ENCODE peak calls at places on chromosomes 5 and 9, in five cellular contexts. B, Z, K, J and G are unnamed samples.

GRCh38 chr9:71760901-71761300 is 7.4 kb downstream of the CEMIP2 start:
- DNase-seq in B (no peak), Z (no peak), K (no peak), J (no peak), G (no peak)

GRCh38 chr9:96554326-96554725 is 65.3 kb downstream of the CDC14B start:
- DNase-seq in B (no peak), Z (no peak), K (no peak), J (no peak), G (peak)

GRCh38 chr5:153824909-153825308 is 213.8 kb downstream of the FAM114A2 start:
- DNase-seq in B (no peak), Z (no peak), K (no peak), J (no peak), G (no peak)

GRCh38 chr5:173454381-173454763 is 126.2 kb upstream of the STC2 start:
- DNase-seq in B (no peak), Z (no peak), K (no peak), J (no peak), G (peak)

GRCh38 chr5:9483779-9484178 is 62.1 kb downstream of the SEMA5A start:
- DNase-seq in B (no peak), Z (no peak), K (no peak), J (no peak), G (peak)

GRCh38 chr5:81779125-81779934 is 28.4 kb upstream of the SSBP2 start:
- DNase-seq in B (no peak), Z (peak), K (peak), J (peak), G (peak)

GRCh38 chr5:150519978-150520377 is 12.0 kb downstream of the NDST1 start:
- DNase-seq in B (no peak), Z (no peak), K (no peak), J (no peak), G (no peak)

GRCh38 chr5:151740336-151740942 is 18.0 kb downstream of the ATOX1 start:
- DNase-seq in B (peak), Z (peak), K (no peak), J (peak), G (peak)

GRCh38 chr9:136036848-136037247 is 58.2 kb downstream of the NACC2 start:
- DNase-seq in B (no peak), Z (no peak), K (no peak), J (no peak), G (no peak)

GRCh38 chr5:115170924-115171510 is 1.3 kb upstream of the TRIM36 start:
- DNase-seq in B (no peak), Z (no peak), K (no peak), J (no peak), G (peak)

GRCh38 chr9:71249729-71250317 is 128.4 kb upstream of the TRPM3 start:
- DNase-seq in B (no peak), Z (no peak), K (no peak), J (no peak), G (peak)

GRCh38 chr9:81207651-81208050 is 481.7 kb downstream of the TLE1 start:
- DNase-seq in B (no peak), Z (no peak), K (no peak), J (no peak), G (no peak)

GRCh38 chr9:69173891-69174644 is at the start of gene TJP2:
- DNase-seq in B (no peak), Z (peak), K (peak), J (peak), G (peak)

GRCh38 chr5:35162848-35163770 is 67.2 kb downstream of the PRLR start:
- DNase-seq in B (no peak), Z (no peak), K (no peak), J (no peak), G (no peak)

GRCh38 chr9:71245651-71246050 is 124.2 kb upstream of the TRPM3 start:
- DNase-seq in B (no peak), Z (no peak), K (no peak), J (no peak), G (no peak)

GRCh38 chr5:93055971-93056370 is 525.0 kb downstream of the NR2F1-AS1 start:
- DNase-seq in B (no peak), Z (no peak), K (no peak), J (no peak), G (no peak)

GRCh38 chr9:99565203-99565602 is 256.5 kb upstream of the NR4A3 start:
- DNase-seq in B (no peak), Z (peak), K (no peak), J (no peak), G (no peak)

GRCh38 chr9:129987047-129987446 is 55.9 kb downstream of the FNBP1 start:
- DNase-seq in B (no peak), Z (no peak), K (no peak), J (no peak), G (no peak)

GRCh38 chr5:98769256-98770157 is 4.0 kb upstream of the RGMB start:
- DNase-seq in B (no peak), Z (peak), K (peak), J (peak), G (peak)

GRCh38 chr9:115200711-115201505 is 83.0 kb upstream of the TNC start:
- DNase-seq in B (no peak), Z (no peak), K (no peak), J (no peak), G (no peak)

GRCh38 chr5:88713818-88714217 is 169.2 kb downstream of the MEF2C start:
- DNase-seq in B (no peak), Z (no peak), K (no peak), J (no peak), G (no peak)

GRCh38 chr5:128637031-128637430 is 99.0 kb upstream of the FBN2 start:
- DNase-seq in B (no peak), Z (no peak), K (no peak), J (no peak), G (peak)

GRCh38 chr9:747567-747966 is 93.9 kb upstream of the DMRT1 start:
- DNase-seq in B (no peak), Z (no peak), K (no peak), J (no peak), G (no peak)

GRCh38 chr5:120999550-120999949 is 535.5 kb downstream of the PRR16 start:
- DNase-seq in B (no peak), Z (no peak), K (no peak), J (no peak), G (no peak)

GRCh38 chr5:134506054-134507039 is 19.1 kb upstream of the JADE2 start:
- DNase-seq in B (no peak), Z (peak), K (peak), J (peak), G (no peak)

GRCh38 chr9:89771205-89771604 is 166.4 kb downstream of the GADD45G start:
- DNase-seq in B (no peak), Z (no peak), K (peak), J (no peak), G (no peak)

GRCh38 chr5:137989419-137989818 is 43.5 kb downstream of the FAM13B start:
- DNase-seq in B (no peak), Z (no peak), K (no peak), J (no peak), G (no peak)

GRCh38 chr9:17134843-17135577 is at the start of gene CNTLN:
- DNase-seq in B (no peak), Z (peak), K (peak), J (peak), G (peak)

DNA sequence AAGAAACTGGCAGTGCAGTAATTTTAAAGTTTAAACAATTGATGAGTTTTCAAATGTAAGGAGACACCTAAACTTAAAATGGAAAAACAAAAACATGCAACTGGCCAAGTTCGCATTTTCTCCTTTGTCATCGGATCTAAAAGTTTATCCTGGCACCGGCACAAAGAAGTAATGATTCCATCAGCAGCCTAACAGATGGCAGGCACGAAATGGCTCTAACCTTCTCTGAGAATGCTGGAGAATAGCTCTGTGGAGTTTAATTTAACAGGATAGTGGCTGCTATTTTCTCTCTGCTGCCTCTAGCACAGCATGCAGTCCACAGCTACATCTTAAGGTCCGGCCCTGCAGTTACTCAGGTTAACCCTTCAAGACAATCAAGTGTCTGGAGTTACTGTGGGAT is 82.2 kb downstream of the PRELID2 start:
- DNase-seq in B (no peak), Z (no peak), K (no peak), J (no peak), G (peak)
- H3K4me3 ChIP-seq in B (no peak), Z (no peak), K (no peak), J (no peak), G (no peak)

DNA sequence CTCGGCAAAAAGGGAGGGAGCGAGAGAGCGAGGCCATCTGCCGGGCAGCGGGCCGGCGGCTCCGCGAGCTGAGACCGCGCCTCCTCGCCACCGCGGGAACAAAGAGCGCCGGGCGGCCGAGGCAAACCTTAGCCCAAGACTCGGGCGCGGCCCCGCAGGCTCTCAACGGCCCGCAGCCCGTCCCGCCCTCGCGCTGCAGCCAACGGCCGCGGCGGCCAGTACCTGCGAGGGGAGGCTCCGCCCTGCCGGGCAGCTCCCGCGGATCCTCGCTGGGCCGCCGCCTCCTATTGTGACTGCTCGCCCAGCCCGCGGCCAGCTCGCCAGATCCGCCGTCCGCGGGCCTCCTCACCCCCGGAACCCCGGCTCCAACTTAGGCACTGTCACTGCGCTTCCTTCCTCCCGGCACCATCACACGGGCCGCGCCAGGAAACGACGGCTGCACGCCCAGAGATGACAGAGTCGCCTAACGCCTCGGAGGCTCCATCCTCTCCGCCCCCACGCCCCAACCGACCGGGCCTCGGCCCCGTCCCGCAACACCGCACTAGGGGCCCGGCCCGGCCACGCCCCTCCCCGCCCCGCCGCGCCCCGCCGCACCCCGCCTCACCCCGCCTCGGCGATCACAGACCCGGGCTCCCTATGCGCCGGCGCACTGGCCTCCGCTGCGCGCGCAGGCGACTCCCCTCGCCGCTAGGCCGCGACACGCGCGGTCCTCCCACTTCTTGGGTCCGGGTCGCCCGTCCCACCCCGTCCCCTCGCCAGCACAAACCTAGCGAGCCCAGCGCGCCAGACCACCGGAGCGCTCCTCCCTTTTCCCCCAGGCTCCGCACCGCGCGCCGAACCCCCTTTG is 486 bp upstream of the RNF38 start:
- DNase-seq in B (peak), Z (peak), K (peak), J (peak), G (peak)
- TF ChIP-seq CTCF in B (no peak), Z (peak), K (peak), J (no peak), G (no peak)

DNA sequence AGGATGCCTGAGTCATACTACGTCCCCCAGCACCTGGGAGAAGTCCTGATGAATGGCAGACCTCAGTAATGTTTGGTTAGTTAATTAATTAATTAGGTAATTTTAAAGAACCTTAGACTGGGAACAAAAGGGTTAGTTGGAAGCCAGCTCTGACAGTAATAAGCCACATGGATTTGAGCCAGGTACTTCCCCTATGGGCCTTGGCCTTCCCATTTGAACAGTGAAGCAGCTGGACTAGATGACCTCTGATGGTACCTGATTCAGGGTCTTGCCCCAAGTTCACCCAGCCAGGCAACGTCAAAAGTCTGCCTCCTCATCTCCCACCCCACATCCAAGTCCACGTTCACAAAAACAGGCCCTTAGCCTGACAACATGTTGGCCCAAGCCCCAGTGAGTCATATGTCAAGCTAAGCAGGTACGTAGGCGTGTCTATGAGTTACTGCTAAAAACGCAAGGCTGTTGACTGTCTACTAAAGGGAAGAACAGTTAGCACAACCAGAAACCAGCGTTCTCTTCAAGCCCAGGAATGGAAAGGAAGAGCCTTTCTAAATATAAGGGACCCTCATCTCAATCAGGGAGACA is 303.2 kb downstream of the ACTL7B start:
- DNase-seq in B (no peak), Z (no peak), K (no peak), J (no peak), G (no peak)
- H3K4me3 ChIP-seq in B (no peak), Z (no peak), K (no peak), J (no peak), G (no peak)

GRCh38 chr5:103031607-103032006 is 88.3 kb downstream of the GIN1 start:
- DNase-seq in B (no peak), Z (no peak), K (no peak), J (no peak), G (peak)
- TF ChIP-seq CTCF in B (no peak), Z (peak), K (no peak), J (no peak), G (peak)

DNA sequence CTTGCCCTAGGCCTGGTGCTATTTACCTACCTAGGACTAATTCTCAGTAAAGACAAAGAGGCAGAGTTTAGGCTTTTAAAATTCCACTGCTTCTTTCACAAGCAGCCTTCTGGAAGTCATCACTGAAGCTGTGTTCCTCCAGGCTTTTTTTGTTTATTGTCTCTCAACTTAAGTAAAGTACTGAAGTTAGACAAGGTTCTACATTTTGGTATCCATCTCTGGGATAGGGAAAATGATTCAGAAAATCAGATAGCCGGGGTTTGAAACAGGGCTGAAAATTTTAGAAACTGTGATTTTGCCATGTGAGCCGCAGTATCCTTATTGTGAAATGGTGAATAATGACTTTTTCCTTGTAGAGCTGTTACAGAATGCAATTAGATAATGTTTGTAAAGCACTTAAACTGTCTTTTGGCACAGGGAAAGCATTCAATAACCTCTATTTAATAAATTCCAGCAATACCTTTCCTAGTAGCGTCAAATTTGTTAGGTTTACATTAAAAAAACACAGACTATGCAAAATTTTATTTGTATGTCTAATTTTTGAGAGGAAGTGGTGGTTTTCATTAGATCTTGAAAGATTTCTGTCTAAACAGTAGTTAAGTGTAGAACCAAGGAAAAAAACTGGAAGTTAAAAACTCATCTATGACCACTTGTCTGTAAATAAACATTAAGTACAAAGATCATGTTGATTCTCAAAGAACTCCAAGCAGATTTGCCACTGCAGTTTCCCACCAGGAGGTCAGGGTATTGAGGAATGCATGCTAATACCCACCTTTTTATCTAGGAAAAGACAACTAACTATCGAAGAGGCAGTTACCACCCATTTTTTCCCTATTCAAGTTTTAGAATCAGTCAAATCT is 2.2 kb downstream of the STOM start:
- DNase-seq in B (no peak), Z (no peak), K (no peak), J (no peak), G (no peak)
- H3K4me3 ChIP-seq in B (peak), Z (peak), K (peak), J (peak), G (peak)